ENCODE peak calls at places on chromosomes 16 and 17, in six cellular contexts. G is occipital lobe; U is heart left ventricle; X is stimulated activated CD4-positive, alpha-beta T cell treated with anti-CD3 and anti-CD28 coated beads, Interleukin-1b, Interleukin-23, amount 100 ng/mL, for 1 hour; S is cardiac muscle cell; F is MCF 10A. W is an unnamed sample.

GRCh38 chr17:75573540-75573957 is 14.1 kb upstream of the MYO15B start:
- DNase-seq in U (no peak), G (no peak), X (no peak), S (no peak), F (no peak), W (no peak)

GRCh38 chr17:42853597-42853967 is 2.6 kb downstream of the AOC3 start:
- DNase-seq in U (no peak), G (no peak), F (no peak), S (no peak), X (no peak), W (no peak)

GRCh38 chr17:60135951-60136666 is 13.7 kb upstream of the CA4 start:
- DNase-seq in F (no peak), G (no peak), U (no peak), X (no peak), S (no peak), W (no peak)

GRCh38 chr16:56814537-56815432 is 50.2 kb upstream of the SLC12A3 start:
- DNase-seq in U (no peak), F (peak), S (peak), G (no peak), X (no peak), W (peak)

GRCh38 chr17:40106089-40106759 is 5.8 kb upstream of the NR1D1 start:
- DNase-seq in F (no peak), U (no peak), X (no peak), S (no peak), G (no peak), W (no peak)

GRCh38 chr16:19379838-19380237 is 37.8 kb upstream of the TMC5 start:
- DNase-seq in X (no peak), S (no peak), U (no peak), F (no peak), G (no peak), W (no peak)

GRCh38 chr17:32264140-32264799 is 1.4 kb upstream of the RHBDL3 start:
- DNase-seq in U (no peak), S (no peak), G (no peak), F (no peak), X (no peak), W (no peak)

GRCh38 chr17:4490637-4491061 is 8.0 kb upstream of the SPNS2 start:
- DNase-seq in S (no peak), X (no peak), G (no peak), U (no peak), F (no peak), W (peak)

GRCh38 chr17:50100921-50101345 is 5.8 kb downstream of the PDK2 start:
- DNase-seq in X (no peak), F (no peak), S (no peak), G (peak), U (peak), W (no peak)

GRCh38 chr17:80187493-80187892 is 17.7 kb downstream of the CARD14 start:
- DNase-seq in U (peak), G (no peak), S (peak), X (no peak), F (peak), W (peak)

GRCh38 chr17:2094891-2095535 is 40.1 kb downstream of the HIC1 start:
- DNase-seq in F (peak), G (no peak), U (peak), X (no peak), S (peak), W (peak)

GRCh38 chr16:84252214-84252613 is 12.4 kb upstream of the KCNG4 start:
- DNase-seq in F (no peak), G (no peak), S (no peak), U (no peak), X (no peak), W (no peak)

GRCh38 chr16:85491798-85492616 is 121.1 kb upstream of the GSE1 start:
- DNase-seq in G (peak), X (no peak), U (peak), S (no peak), F (peak), W (peak)

GRCh38 chr17:65446043-65446442 is 115.4 kb downstream of the AXIN2 start:
- DNase-seq in X (no peak), G (no peak), U (no peak), S (no peak), F (no peak), W (no peak)

GRCh38 chr17:47935961-47936360 is 5.4 kb upstream of the PNPO start:
- DNase-seq in G (no peak), S (peak), F (peak), U (no peak), X (no peak), W (peak)

GRCh38 chr16:81808933-81809480 is 29.9 kb downstream of the PLCG2 start:
- DNase-seq in S (no peak), G (no peak), X (no peak), F (no peak), U (no peak), W (no peak)

GRCh38 chr16:2046889-2047329 is 725 bp downstream of the NTHL1 start:
- DNase-seq in G (no peak), X (no peak), S (no peak), F (no peak), U (no peak), W (no peak)

W was measured in epithelial cell of esophagus.